ENCODE peak calls at places on chromosomes 2 and 18, in seven cellular contexts. J is stomach, Y is transverse colon, G is heart left ventricle, N is HCT116, L is A549, I is endothelial cell of umbilical vein. M is an unnamed sample.

GRCh38 chr18:39946623-39947061 is 2008.4 kb upstream of the PIK3C3 start:
- DNase-seq in J (no peak), Y (no peak), G (no peak), N (peak), L (peak), I (peak), M (no peak)

GRCh38 chr18:63949068-63949737 is at the start of gene HMSD:
- DNase-seq in J (peak), Y (peak), G (peak), N (peak), L (peak), I (peak), M (no peak)

GRCh38 chr2:9950521-9951271 is 797 bp upstream of the GRHL1 start:
- DNase-seq in J (peak), Y (peak), G (peak), N (no peak), L (peak), I (peak), M (peak)

GRCh38 chr2:69946351-69947077 is 14.9 kb downstream of the ASPRV1 start:
- DNase-seq in J (peak), Y (no peak), G (no peak), N (peak), L (peak), I (peak), M (peak)

GRCh38 chr2:202418511-202418910 is 42.4 kb downstream of the BMPR2 start:
- DNase-seq in J (no peak), Y (no peak), G (no peak), N (no peak), L (no peak), I (peak), M (no peak)

GRCh38 chr2:97745474-97746172 is 32.2 kb downstream of the ZAP70 start:
- DNase-seq in J (no peak), Y (no peak), G (peak), N (no peak), L (no peak), I (no peak), M (no peak)

GRCh38 chr2:60676950-60677349 is 79.1 kb upstream of the PAPOLG start:
- DNase-seq in J (no peak), Y (no peak), G (no peak), N (no peak), L (no peak), I (no peak), M (no peak)

GRCh38 chr2:136909777-136910176 is 144.4 kb downstream of the THSD7B start:
- DNase-seq in J (no peak), Y (no peak), G (no peak), N (no peak), L (no peak), I (no peak), M (no peak)

DNA sequence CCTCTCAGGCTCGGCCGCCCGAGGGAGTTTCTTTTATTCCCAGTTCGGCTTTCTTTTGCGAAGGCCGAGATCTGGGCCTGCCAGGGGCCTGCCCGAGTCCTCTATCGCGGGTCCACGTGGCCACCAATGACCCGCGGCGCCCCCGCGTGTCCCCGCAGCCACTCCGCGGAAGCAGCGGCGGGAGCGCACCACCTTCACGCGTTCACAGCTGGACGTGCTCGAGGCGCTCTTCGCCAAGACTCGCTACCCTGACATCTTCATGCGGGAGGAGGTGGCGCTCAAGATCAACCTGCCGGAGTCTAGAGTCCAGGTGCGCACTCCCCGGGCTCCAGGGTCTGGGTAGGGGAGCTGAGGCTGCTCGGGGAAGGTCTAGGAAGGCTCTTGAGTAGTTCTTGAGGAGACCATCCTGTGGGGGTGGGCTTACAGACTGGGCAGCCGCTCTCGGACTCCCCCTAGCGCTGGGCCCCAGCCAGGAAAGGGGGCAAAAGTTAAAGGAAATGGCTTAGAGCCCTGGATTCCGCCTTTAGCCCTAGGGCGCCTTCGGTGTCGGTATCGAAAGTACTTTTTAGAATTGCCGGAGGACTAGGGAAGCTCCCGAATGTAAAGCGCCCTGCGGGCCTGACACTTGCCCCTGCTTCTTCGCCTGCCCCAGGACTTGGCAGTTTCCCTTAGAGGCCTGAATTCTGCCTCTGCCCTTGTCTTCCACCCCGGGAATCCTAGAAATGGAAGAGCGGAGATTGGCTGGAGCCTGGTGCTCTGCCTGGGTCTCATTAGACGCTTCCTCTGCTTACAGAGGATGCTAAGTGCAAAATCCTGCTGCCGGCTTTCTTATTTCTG is 3.5 kb downstream of the OTX1 start:
- DNase-seq in J (no peak), Y (peak), G (no peak), N (no peak), L (no peak), I (peak), M (no peak)
- TF ChIP-seq CTCF in J (no peak), Y (peak), G (no peak), N (no peak), L (no peak), I (peak), M (no peak)

GRCh38 chr18:12531747-12532146 is 124.0 kb downstream of the PRELID3A start:
- DNase-seq in J (no peak), Y (no peak), G (no peak), N (no peak), L (no peak), I (no peak), M (no peak)
- TF ChIP-seq POLR2A in J (no peak), Y (no peak), G (no peak), N (no peak), L (no peak), I (no peak), M (no peak)

GRCh38 chr2:162989507-162989906 is 150.9 kb upstream of the KCNH7 start:
- DNase-seq in J (no peak), Y (no peak), G (no peak), N (no peak), L (no peak), I (no peak), M (no peak)
- TF ChIP-seq CTCF in J (no peak), Y (no peak), G (no peak), N (no peak), L (no peak), I (no peak), M (no peak)

DNA sequence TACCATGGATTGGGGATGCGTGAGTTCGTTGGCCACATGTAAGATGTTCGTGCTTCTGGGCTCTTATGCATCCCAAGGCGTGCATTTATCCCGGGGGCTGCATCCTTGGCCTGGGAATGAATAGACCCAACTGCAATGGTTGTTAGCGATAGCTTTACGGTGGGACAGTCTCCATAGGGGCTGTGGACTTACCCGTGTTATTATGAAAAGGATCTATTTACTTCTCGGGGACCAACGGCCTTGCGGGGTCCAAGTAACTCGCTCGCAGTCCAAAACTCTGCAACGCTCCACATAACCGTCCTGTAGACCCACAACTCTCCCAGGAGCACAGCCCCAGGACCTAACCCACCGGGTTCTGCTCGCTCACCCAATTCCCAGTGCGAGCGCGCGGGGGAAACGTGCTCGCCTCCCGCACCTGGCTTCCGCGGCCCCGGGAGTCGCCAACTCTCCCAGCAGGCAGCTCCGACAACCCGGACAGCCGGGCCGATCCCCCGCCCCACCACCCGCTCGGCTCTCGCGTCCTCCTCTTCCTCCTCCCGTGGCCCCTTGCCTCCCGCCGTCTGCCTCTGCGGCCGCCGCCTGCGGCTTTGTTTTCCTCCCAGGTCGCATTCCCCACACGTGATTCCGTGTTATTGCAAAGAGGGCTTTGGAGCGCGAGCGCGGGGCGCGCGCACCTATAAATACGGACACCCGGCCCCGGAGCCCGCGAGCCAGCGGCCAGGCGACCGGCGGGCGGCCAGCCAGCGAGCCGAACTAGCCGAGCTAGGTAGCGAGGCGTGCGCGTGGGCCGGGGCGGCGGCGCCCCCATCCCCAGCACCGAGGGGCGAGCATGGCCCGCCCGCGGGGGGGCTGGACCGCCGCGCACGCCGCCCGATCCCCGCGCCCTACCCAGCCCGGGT is at the start of gene CABLES1:
- DNase-seq in J (peak), Y (peak), G (peak), N (no peak), L (peak), I (peak), M (no peak)
- TF ChIP-seq POLR2A in J (no peak), Y (peak), G (no peak), N (no peak), L (peak), I (peak), M (no peak)